ENCODE peak calls at places on chromosomes 2 and 18, in four cellular contexts. One of them, this sample, is unnamed.

GRCh38 chr18:3455938-3456685 is 6.1 kb downstream of the TGIF1 start:
- DNase-seq in K562: no peak
- DNase-seq in HepG2: peak
- DNase-seq in GM12878: no peak
- DNase-seq in this sample: no peak

GRCh38 chr2:241430178-241430577 is 74.1 kb downstream of the FARP2 start:
- DNase-seq in K562: no peak
- DNase-seq in HepG2: no peak
- DNase-seq in GM12878: no peak
- DNase-seq in this sample: no peak

GRCh38 chr18:79857082-79857661 is 59.4 kb downstream of the KCNG2 start:
- DNase-seq in K562: no peak
- DNase-seq in HepG2: peak
- DNase-seq in GM12878: no peak
- DNase-seq in this sample: peak

GRCh38 chr2:168798076-168798887 is 4.2 kb upstream of the NOSTRIN start:
- DNase-seq in K562: peak
- DNase-seq in HepG2: no peak
- DNase-seq in GM12878: no peak
- DNase-seq in this sample: no peak

GRCh38 chr2:232436381-232437129 is 19.4 kb upstream of the ALPI start:
- DNase-seq in K562: no peak
- DNase-seq in HepG2: no peak
- DNase-seq in GM12878: no peak
- DNase-seq in this sample: peak

GRCh38 chr2:153047220-153047619 is 328.8 kb downstream of the ARL6IP6 start:
- DNase-seq in K562: no peak
- DNase-seq in HepG2: no peak
- DNase-seq in GM12878: no peak
- DNase-seq in this sample: no peak

GRCh38 chr2:43787895-43788294 is 14.1 kb downstream of the DYNC2LI1 start:
- DNase-seq in K562: no peak
- DNase-seq in HepG2: no peak
- DNase-seq in GM12878: no peak
- DNase-seq in this sample: no peak

GRCh38 chr2:113113794-113114193 is 13.6 kb upstream of the IL1RN start:
- DNase-seq in K562: no peak
- DNase-seq in HepG2: no peak
- DNase-seq in GM12878: no peak
- DNase-seq in this sample: no peak

GRCh38 chr2:67268806-67269205 is 128.3 kb upstream of the ETAA1 start:
- DNase-seq in K562: no peak
- DNase-seq in HepG2: no peak
- DNase-seq in GM12878: no peak
- DNase-seq in this sample: no peak

GRCh38 chr18:50310080-50310479 is 22.6 kb upstream of the CXXC1 start:
- DNase-seq in K562: no peak
- DNase-seq in HepG2: no peak
- DNase-seq in GM12878: no peak
- DNase-seq in this sample: no peak

GRCh38 chr18:21740724-21741510 is at the start of gene MIB1:
- DNase-seq in K562: peak
- DNase-seq in HepG2: no peak
- DNase-seq in GM12878: peak
- DNase-seq in this sample: peak

GRCh38 chr18:34901299-34901698 is 139.9 kb upstream of the MAPRE2 start:
- DNase-seq in K562: no peak
- DNase-seq in HepG2: no peak
- DNase-seq in GM12878: no peak
- DNase-seq in this sample: no peak

GRCh38 chr18:48326901-48327675 is 82.1 kb downstream of the ZBTB7C start:
- DNase-seq in K562: no peak
- DNase-seq in HepG2: no peak
- DNase-seq in GM12878: no peak
- DNase-seq in this sample: no peak

GRCh38 chr2:207727256-207727655 is 15.8 kb downstream of the CCNYL1 start:
- DNase-seq in K562: no peak
- DNase-seq in HepG2: no peak
- DNase-seq in GM12878: no peak
- DNase-seq in this sample: no peak

GRCh38 chr2:233982421-233983121 is 65.4 kb downstream of the TRPM8 start:
- DNase-seq in K562: no peak
- DNase-seq in HepG2: peak
- DNase-seq in GM12878: no peak
- DNase-seq in this sample: no peak

GRCh38 chr2:118013221-118013723 is 598 bp downstream of the CCDC93 start:
- DNase-seq in K562: peak
- DNase-seq in HepG2: peak
- DNase-seq in GM12878: no peak
- DNase-seq in this sample: peak

GRCh38 chr18:73614812-73615211 is 532.8 kb downstream of the FBXO15 start:
- DNase-seq in K562: no peak
- DNase-seq in HepG2: no peak
- DNase-seq in GM12878: no peak
- DNase-seq in this sample: no peak

GRCh38 chr2:84038866-84039265 is 420.2 kb downstream of the SUCLG1 start:
- DNase-seq in K562: no peak
- DNase-seq in HepG2: no peak
- DNase-seq in GM12878: no peak
- DNase-seq in this sample: no peak

GRCh38 chr2:58553937-58554336 is 312.8 kb upstream of the FANCL start:
- DNase-seq in K562: no peak
- DNase-seq in HepG2: peak
- DNase-seq in GM12878: no peak
- DNase-seq in this sample: no peak

DNA sequence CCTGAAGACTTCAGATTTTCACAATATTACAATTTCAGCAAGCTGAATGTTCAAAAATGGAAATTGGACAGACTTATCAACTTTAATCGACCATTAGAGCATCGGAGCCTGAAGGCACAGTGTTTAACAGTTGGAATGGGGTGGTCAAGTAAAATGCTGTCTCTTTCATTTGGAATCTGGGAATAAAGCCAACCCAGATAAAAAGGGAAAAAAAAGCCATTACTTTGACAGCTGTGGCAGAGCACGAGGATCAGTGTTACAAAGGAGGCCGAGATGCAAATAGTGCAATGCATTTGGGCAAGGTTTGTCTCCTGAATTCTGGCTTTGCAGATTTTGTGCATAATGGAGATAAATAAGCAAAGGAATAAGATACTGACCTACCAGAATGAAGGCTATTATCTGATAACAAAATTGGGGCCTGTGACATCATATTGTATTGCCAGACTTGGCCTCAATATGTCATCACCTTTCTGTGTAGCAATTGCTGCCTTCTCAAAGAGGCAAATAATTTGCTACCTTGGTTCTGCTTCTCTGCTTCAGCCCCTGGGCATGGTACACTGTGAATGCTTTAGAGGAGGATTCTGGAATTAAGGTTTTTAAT is 277.5 kb upstream of the KLHL29 start:
- DNase-seq in K562: no peak
- DNase-seq in HepG2: no peak
- DNase-seq in GM12878: no peak
- DNase-seq in this sample: peak
- TF ChIP-seq CTCF in K562: no peak
- TF ChIP-seq CTCF in HepG2: no peak
- TF ChIP-seq CTCF in GM12878: no peak
- TF ChIP-seq CTCF in this sample: no peak

GRCh38 chr18:2396162-2396505 is 175.2 kb downstream of the METTL4 start:
- DNase-seq in K562: no peak
- DNase-seq in HepG2: no peak
- DNase-seq in GM12878: no peak
- DNase-seq in this sample: no peak
- H2AFZ ChIP-seq in K562: no peak
- H2AFZ ChIP-seq in HepG2: no peak
- H2AFZ ChIP-seq in GM12878: no peak
- H2AFZ ChIP-seq in this sample: no peak

GRCh38 chr18:55083461-55083860 is 124.2 kb upstream of the CCDC68 start:
- DNase-seq in K562: no peak
- DNase-seq in HepG2: no peak
- DNase-seq in GM12878: no peak
- DNase-seq in this sample: no peak
- TF ChIP-seq NFIC in K562: no peak
- TF ChIP-seq NFIC in HepG2: no peak
- TF ChIP-seq NFIC in GM12878: no peak
- TF ChIP-seq NFIC in this sample: no peak

GRCh38 chr2:210363261-210363660 is 48.3 kb upstream of the MYL1 start:
- DNase-seq in K562: no peak
- DNase-seq in HepG2: peak
- DNase-seq in GM12878: no peak
- DNase-seq in this sample: no peak

GRCh38 chr2:210360412-210360811 is 45.4 kb upstream of the MYL1 start:
- DNase-seq in K562: no peak
- DNase-seq in HepG2: no peak
- DNase-seq in GM12878: no peak
- DNase-seq in this sample: no peak

GRCh38 chr2:210366675-210367080 is 51.7 kb upstream of the MYL1 start:
- DNase-seq in K562: no peak
- DNase-seq in HepG2: no peak
- DNase-seq in GM12878: no peak
- DNase-seq in this sample: no peak

DNA sequence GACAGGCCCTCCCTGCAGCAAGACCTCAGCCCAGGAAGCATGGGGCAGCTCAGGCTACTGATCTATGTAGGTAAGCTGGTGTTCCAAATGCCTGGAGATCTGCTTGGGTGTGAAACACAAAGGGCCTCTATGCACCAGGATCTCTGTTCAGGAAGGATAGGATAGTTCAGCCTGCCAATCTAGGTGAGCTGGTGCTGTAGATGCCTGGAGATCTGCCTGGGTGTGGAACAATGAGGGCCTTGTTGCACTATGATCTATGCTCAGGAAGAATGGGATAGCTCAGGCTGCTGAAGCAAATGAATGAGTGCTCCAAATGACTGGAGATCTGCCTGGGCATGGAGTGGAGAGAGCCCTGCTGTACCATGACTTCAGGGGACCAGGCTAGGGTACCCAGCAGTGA is 48.9 kb upstream of the MYL1 start:
- DNase-seq in K562: no peak
- DNase-seq in HepG2: peak
- DNase-seq in GM12878: no peak
- DNase-seq in this sample: no peak
- TF ChIP-seq CTCF in K562: no peak
- TF ChIP-seq CTCF in HepG2: no peak
- TF ChIP-seq CTCF in GM12878: no peak
- TF ChIP-seq CTCF in this sample: no peak

DNA sequence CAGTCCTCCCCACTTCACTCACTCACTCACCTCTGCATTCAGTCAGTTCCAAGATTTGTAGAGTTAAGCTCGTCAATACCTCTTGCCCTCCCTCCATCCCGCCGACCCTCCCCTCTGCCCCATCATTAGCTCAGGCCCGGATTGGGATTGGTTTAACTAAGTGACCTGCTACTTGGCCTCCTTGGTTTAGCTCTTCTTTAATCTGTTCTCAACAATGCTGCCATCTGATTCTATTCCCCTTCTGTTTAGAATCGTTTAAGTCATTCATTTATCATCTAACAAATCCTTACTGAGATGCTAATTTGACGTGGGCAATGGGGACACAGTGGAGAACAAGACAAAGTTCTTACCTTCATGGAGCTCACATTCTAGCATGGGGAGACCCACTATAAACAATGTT is 204.6 kb downstream of the MTX2 start:
- DNase-seq in K562: no peak
- DNase-seq in HepG2: no peak
- DNase-seq in GM12878: no peak
- DNase-seq in this sample: no peak
- H2AFZ ChIP-seq in K562: no peak
- H2AFZ ChIP-seq in HepG2: no peak
- H2AFZ ChIP-seq in GM12878: no peak
- H2AFZ ChIP-seq in this sample: no peak

GRCh38 chr2:130870779-130871178 is 34.1 kb downstream of the ARHGEF4 start:
- DNase-seq in K562: no peak
- DNase-seq in HepG2: no peak
- DNase-seq in GM12878: no peak
- DNase-seq in this sample: no peak

GRCh38 chr2:130869441-130870160 is 32.9 kb downstream of the ARHGEF4 start:
- DNase-seq in K562: no peak
- DNase-seq in HepG2: no peak
- DNase-seq in GM12878: no peak
- DNase-seq in this sample: no peak

GRCh38 chr2:130864830-130865229 is 28.1 kb downstream of the ARHGEF4 start:
- DNase-seq in K562: no peak
- DNase-seq in HepG2: no peak
- DNase-seq in GM12878: no peak
- DNase-seq in this sample: no peak

GRCh38 chr2:130870161-130870485 is 33.4 kb downstream of the ARHGEF4 start:
- DNase-seq in K562: no peak
- DNase-seq in HepG2: no peak
- DNase-seq in GM12878: no peak
- DNase-seq in this sample: no peak

DNA sequence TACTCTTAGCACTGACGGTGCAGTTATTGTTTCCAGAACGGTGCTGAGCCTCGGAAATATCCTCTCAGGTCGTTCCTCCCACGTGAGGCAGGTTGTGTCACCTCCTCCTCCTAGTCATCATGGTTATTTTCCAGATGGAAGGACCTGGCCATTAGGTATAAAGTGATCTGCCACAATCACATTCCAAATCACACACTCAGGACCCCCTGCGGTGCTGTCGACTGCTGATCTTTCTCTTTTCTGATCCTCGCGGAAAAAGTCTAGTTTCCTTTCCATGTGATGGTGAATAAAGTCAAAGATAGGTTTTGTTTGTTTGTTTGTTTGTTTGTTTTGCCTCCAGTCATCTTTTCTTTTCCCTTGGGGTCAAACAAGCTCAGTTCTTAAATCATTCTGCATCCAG is 28.7 kb downstream of the ARHGEF4 start:
- DNase-seq in K562: no peak
- DNase-seq in HepG2: no peak
- DNase-seq in GM12878: no peak
- DNase-seq in this sample: no peak
- TF ChIP-seq NFIC in K562: no peak
- TF ChIP-seq NFIC in HepG2: no peak
- TF ChIP-seq NFIC in GM12878: no peak
- TF ChIP-seq NFIC in this sample: no peak